ENCODE peak calls at places on chromosome 16, in four cellular contexts. G, V, D and I are unnamed samples. For H3K4me1, the result is how much of the 10 kb centered on the place peaks cover.

GRCh38 chr16:70160821-70161220 is 12.8 kb upstream of the CLEC18C start:
- DNase-seq in D (no peak), G (no peak), V (no peak), I (no peak)

GRCh38 chr16:4332083-4332482 is 16.2 kb downstream of the GLIS2 start:
- DNase-seq in D (no peak), V (no peak), G (no peak), I (no peak)

GRCh38 chr16:16120382-16121184 is 102.7 kb downstream of the ABCC6 start:
- DNase-seq in V (no peak), G (no peak), D (no peak), I (no peak)

GRCh38 chr16:82630219-82630618 is 3.5 kb downstream of the CDH13 start:
- DNase-seq in D (no peak), G (no peak), V (no peak), I (no peak)

GRCh38 chr16:66658143-66658859 is 38.2 kb downstream of the CMTM4 start:
- DNase-seq in V (no peak), G (no peak), D (no peak), I (no peak)

GRCh38 chr16:68354816-68355215 is 44.0 kb downstream of the PRMT7 start:
- DNase-seq in D (no peak), V (no peak), G (no peak), I (no peak)

GRCh38 chr16:88688013-88688778 is 1.9 kb upstream of the SNAI3 start:
- DNase-seq in D (no peak), V (no peak), G (no peak), I (no peak)

GRCh38 chr16:31411024-31411845 is 16.9 kb downstream of the COX6A2 start:
- DNase-seq in V (no peak), G (no peak), D (no peak), I (no peak)

GRCh38 chr16:88790312-88791150 is 5.5 kb upstream of the PIEZO1 start:
- DNase-seq in G (peak), V (no peak), D (peak), I (peak)

GRCh38 chr16:83603981-83604570 is 203.7 kb upstream of the HSBP1 start:
- DNase-seq in D (no peak), G (no peak), V (no peak), I (no peak)

GRCh38 chr16:66427871-66428681 is 981 bp downstream of the BEAN1 start:
- DNase-seq in G (no peak), V (no peak), D (no peak), I (no peak)

GRCh38 chr16:17301184-17301583 is 169.6 kb downstream of the XYLT1 start:
- DNase-seq in D (no peak), G (no peak), V (no peak), I (no peak)
- H3K4me3 ChIP-seq in D (no peak), G (no peak), V (no peak), I (no peak)

GRCh38 chr16:30002614-30003346 is 6.7 kb downstream of the INO80E start:
- DNase-seq in G (no peak), D (no peak), V (no peak), I (no peak)
- H3K4me1 ChIP-seq in G (under half), D (under half), V (under half), I (under half)

DNA sequence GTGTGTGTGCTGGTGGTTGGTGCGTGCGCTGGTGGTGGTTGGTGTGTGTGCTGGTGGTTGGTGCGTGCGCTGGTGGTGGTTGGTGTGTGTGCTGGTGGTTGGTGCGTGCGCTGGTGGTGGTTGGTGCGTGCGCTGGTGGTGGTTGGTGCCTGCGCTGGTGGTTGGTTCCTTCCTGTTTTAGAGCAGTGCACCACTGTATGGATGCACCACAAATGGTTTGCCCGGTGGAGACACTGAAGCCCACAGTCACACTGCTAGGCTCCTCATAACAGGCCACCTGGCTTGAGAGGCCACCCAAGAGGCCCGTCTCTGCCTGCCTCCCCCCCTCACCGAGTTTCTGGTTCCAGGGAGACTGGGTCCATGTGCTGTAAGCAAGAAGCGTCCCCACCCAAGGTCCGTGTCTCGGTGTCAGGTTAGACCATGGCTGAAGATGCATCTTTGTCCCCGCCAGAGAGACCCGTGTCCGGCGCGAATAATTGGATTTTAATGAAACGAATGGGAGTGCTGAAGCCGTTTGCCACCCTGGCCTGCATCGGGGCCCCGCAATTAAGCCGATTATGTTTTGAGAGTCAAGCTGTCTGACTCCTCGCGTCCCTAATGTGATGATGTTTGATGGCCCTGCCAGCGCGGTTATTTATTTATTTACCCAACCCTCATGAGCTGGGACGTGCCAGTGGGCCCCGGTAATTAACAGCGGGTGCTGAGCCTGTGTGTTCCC is 161.3 kb upstream of the GSE1 start:
- DNase-seq in G (no peak), D (no peak), V (no peak), I (no peak)
- H3K4me3 ChIP-seq in G (no peak), D (no peak), V (no peak), I (no peak)

GRCh38 chr16:19128454-19129210 is 14.9 kb downstream of the ITPRIPL2 start:
- DNase-seq in G (no peak), V (no peak), D (no peak), I (no peak)
- H3K4me1 ChIP-seq in G (under half), V (under half), D (under half), I (under half)

GRCh38 chr16:57801098-57801855 is 1.0 kb downstream of the KIFC3 start:
- DNase-seq in D (no peak), V (no peak), G (no peak), I (no peak)

GRCh38 chr16:57799619-57800212 is 2.6 kb downstream of the KIFC3 start:
- DNase-seq in D (no peak), G (no peak), V (no peak), I (no peak)

GRCh38 chr16:57801856-57802634 is at the start of gene KIFC3:
- DNase-seq in G (peak), V (no peak), D (peak), I (peak)

GRCh38 chr16:57798953-57799618 is 3.2 kb downstream of the KIFC3 start:
- DNase-seq in G (no peak), V (no peak), D (no peak), I (no peak)

GRCh38 chr16:57800213-57801097 is 1.8 kb downstream of the KIFC3 start:
- DNase-seq in G (no peak), V (no peak), D (no peak), I (no peak)
- H3K4me3 ChIP-seq in G (no peak), V (no peak), D (no peak), I (no peak)

GRCh38 chr16:85004587-85005205 is 6.6 kb downstream of the ZDHHC7 start:
- DNase-seq in D (no peak), G (no peak), V (no peak), I (no peak)
- H3K4me1 ChIP-seq in D (under half), G (half or more), V (under half), I (under half)

GRCh38 chr16:27708651-27709050 is 158.7 kb downstream of the KATNIP start:
- DNase-seq in G (no peak), D (no peak), V (no peak), I (no peak)

GRCh38 chr16:27704252-27704651 is 154.3 kb downstream of the KATNIP start:
- DNase-seq in D (no peak), G (no peak), V (no peak), I (no peak)

GRCh38 chr16:27703545-27703944 is 153.6 kb downstream of the KATNIP start:
- DNase-seq in D (no peak), V (no peak), G (no peak), I (no peak)

GRCh38 chr16:27706803-27707685 is 157.1 kb downstream of the KATNIP start:
- DNase-seq in D (no peak), V (no peak), G (no peak), I (no peak)

DNA sequence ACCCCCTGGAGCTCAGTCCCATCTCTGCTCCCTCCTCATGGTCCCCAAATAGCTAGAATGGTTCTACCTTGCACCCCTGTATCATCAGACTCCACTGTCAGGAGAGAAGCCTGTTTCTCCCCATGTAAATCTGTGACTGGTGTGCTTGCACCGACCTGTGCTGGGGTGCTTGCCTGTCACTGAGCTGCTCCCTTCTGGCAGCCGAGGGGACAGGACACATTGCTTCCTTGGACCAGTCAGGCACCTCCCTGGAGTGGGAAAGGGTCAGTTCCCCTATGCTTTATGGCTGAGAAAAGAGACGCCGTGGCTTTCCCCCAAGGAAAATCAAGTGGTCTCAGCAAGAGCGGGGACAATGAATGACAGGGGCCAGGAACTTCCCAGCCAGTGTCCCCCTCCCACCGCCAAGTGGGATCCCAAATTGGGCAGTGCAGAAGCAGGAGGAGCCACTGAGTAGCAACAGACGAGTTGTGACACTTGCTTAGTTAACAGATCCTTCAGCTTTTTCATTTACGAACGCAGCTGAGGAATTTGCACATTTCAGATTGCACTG is 156.3 kb downstream of the KATNIP start:
- DNase-seq in V (no peak), G (no peak), D (no peak), I (no peak)
- H3K4me3 ChIP-seq in V (no peak), G (no peak), D (no peak), I (no peak)

DNA sequence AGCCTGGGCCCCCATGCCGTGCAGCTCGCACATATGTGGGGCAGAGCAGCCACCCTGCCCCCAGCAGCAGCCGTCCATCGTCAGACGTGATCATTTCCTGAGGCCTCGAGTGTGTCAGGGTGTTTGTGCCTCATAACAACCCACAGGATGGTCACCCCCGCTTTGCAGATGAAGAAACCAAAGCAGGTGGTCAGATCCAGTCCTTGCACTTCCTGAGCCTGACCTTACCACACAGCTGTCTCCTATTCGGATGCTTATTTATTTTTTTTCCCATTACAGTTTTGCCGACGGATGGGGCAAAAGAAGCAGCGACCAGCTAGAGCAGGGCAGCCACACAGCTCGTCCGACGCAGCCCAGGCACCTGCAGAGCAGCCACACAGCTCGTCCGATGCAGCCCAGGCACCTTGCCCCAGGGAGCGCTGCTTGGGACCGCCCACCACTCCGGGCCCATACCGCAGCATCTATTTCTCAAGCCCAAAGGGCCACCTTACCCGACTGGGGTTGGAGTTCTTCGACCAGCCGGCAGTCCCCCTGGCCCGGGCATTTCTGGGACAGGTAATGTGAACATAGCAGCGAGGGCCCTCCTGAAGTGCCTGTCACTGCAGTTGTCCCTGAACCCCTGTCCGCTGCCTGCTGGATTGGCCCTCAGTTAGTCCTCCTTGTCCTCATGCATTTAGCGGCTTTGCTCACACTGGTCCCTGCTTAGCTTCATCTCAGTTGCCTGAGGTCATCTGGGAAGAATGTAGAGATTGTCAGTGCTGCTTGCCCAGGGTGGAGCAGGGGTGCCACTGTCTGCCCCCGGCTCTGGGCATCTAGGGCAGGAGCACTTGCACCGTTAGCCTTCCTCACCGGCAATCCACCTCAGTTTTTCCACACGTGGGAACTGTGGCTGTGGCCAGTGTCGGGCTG is 1.4 kb downstream of the MPG start:
- DNase-seq in G (no peak), D (no peak), V (no peak), I (no peak)
- H3K4me1 ChIP-seq in G (under half), D (under half), V (under half), I (under half)

GRCh38 chr16:1980770-1981087 is 540 bp downstream of the NOXO1 start:
- DNase-seq in V (no peak), G (no peak), D (no peak), I (no peak)
- H3K4me3 ChIP-seq in V (no peak), G (no peak), D (no peak), I (no peak)